ENCODE peak calls at places on chromosomes 4 and X, in five cellular contexts. G is glutamatergic neuron, I is AG20443, X is COR-L47, V is mesothelial cell of epicardium. D is an unnamed sample.

GRCh38 chrX:110082156-110082555 is 79.2 kb downstream of the TMEM164 start:
- DNase-seq in G (no peak), I (peak), X (no peak), V (no peak), D (no peak)

GRCh38 chr4:72442715-72443114 is 126.3 kb downstream of the ADAMTS3 start:
- DNase-seq in G (no peak), I (no peak), X (no peak), V (no peak), D (no peak)

GRCh38 chr4:20883231-20883630 is 183.0 kb downstream of the PACRGL start:
- DNase-seq in G (no peak), I (no peak), X (no peak), V (no peak), D (no peak)

GRCh38 chr4:119039779-119040178 is 95.9 kb upstream of the MYOZ2 start:
- DNase-seq in G (peak), I (no peak), X (no peak), V (no peak), D (no peak)

GRCh38 chr4:135316266-135316779 is 1114.7 kb upstream of the PABPC4L start:
- DNase-seq in G (no peak), I (no peak), X (no peak), V (no peak), D (no peak)

GRCh38 chr4:142404191-142404611 is 441.9 kb downstream of the INPP4B start:
- DNase-seq in G (no peak), I (peak), X (no peak), V (no peak), D (peak)

GRCh38 chrX:129846686-129847085 is 3.0 kb upstream of the ZDHHC9 start:
- DNase-seq in G (no peak), I (no peak), X (no peak), V (no peak), D (no peak)

GRCh38 chr4:183773790-183774189 is 114.7 kb downstream of the TRAPPC11 start:
- DNase-seq in G (no peak), I (no peak), X (no peak), V (no peak), D (no peak)

GRCh38 chrX:34629572-34629971 is 27.5 kb downstream of the TMEM47 start:
- DNase-seq in G (no peak), I (peak), X (no peak), V (no peak), D (no peak)

GRCh38 chr4:152643153-152644035 is 36.4 kb downstream of the TMEM154 start:
- DNase-seq in G (no peak), I (no peak), X (no peak), V (no peak), D (no peak)

GRCh38 chr4:188196134-188196735 is 57.0 kb downstream of the TRIML1 start:
- DNase-seq in G (no peak), I (no peak), X (no peak), V (no peak), D (no peak)

GRCh38 chr4:104425003-104425402 is 69.7 kb downstream of the CXXC4 start:
- DNase-seq in G (peak), I (no peak), X (no peak), V (no peak), D (no peak)

GRCh38 chr4:112560084-112560483 is 44.1 kb upstream of the NEUROG2 start:
- DNase-seq in G (no peak), I (no peak), X (no peak), V (no peak), D (no peak)

GRCh38 chrX:65601530-65602281 is 65.7 kb upstream of the MSN start:
- DNase-seq in G (no peak), I (peak), X (no peak), V (no peak), D (peak)

GRCh38 chrX:7062276-7062675 is 85.2 kb upstream of the STS start:
- DNase-seq in G (no peak), I (no peak), X (no peak), V (no peak), D (no peak)

GRCh38 chrX:18935893-18936292 is 48.0 kb downstream of the PHKA2 start:
- DNase-seq in G (no peak), I (no peak), X (no peak), V (no peak), D (no peak)

GRCh38 chr4:3767569-3768288 is 1.5 kb downstream of the ADRA2C start:
- DNase-seq in G (peak), I (no peak), X (no peak), V (no peak), D (no peak)

D was measured in aorta.